ENCODE peak calls at places on chromosomes 1 and 21, in five cellular contexts. One of them, this sample, is unnamed.

GRCh38 chr1:167305705-167306277 is 85.1 kb downstream of the POU2F1 start:
- DNase-seq in astrocyte of the spinal cord: no peak
- DNase-seq in GM12865: no peak
- DNase-seq in CD8-positive, alpha-beta T cell: no peak
- DNase-seq in type B pancreatic cell: no peak
- DNase-seq in this sample: no peak

GRCh38 chr21:39867198-39867650 is at the start of gene PCP4:
- DNase-seq in astrocyte of the spinal cord: peak
- DNase-seq in CD8-positive, alpha-beta T cell: peak
- DNase-seq in type B pancreatic cell: no peak
- DNase-seq in GM12865: peak
- DNase-seq in this sample: peak

GRCh38 chr21:43662286-43662685 is 2.9 kb downstream of the RRP1B start:
- DNase-seq in CD8-positive, alpha-beta T cell: no peak
- DNase-seq in GM12865: no peak
- DNase-seq in astrocyte of the spinal cord: no peak
- DNase-seq in type B pancreatic cell: no peak
- DNase-seq in this sample: no peak

GRCh38 chr1:48532976-48533375 is 61.0 kb upstream of the SPATA6 start:
- DNase-seq in type B pancreatic cell: no peak
- DNase-seq in astrocyte of the spinal cord: no peak
- DNase-seq in GM12865: no peak
- DNase-seq in CD8-positive, alpha-beta T cell: no peak
- DNase-seq in this sample: no peak

GRCh38 chr1:165666152-165666551 is 32.2 kb downstream of the ALDH9A1 start:
- DNase-seq in GM12865: no peak
- DNase-seq in type B pancreatic cell: no peak
- DNase-seq in astrocyte of the spinal cord: no peak
- DNase-seq in CD8-positive, alpha-beta T cell: no peak
- DNase-seq in this sample: no peak

GRCh38 chr1:77536813-77537212 is 145.6 kb downstream of the ZZZ3 start:
- DNase-seq in type B pancreatic cell: no peak
- DNase-seq in GM12865: no peak
- DNase-seq in astrocyte of the spinal cord: peak
- DNase-seq in CD8-positive, alpha-beta T cell: no peak
- DNase-seq in this sample: no peak

GRCh38 chr1:151837197-151837596 is 2.4 kb downstream of the C2CD4D start:
- DNase-seq in astrocyte of the spinal cord: no peak
- DNase-seq in GM12865: no peak
- DNase-seq in type B pancreatic cell: no peak
- DNase-seq in CD8-positive, alpha-beta T cell: no peak
- DNase-seq in this sample: no peak

GRCh38 chr1:17502326-17502778 is 37.1 kb upstream of the ARHGEF10L start:
- DNase-seq in CD8-positive, alpha-beta T cell: peak
- DNase-seq in astrocyte of the spinal cord: peak
- DNase-seq in GM12865: peak
- DNase-seq in type B pancreatic cell: peak
- DNase-seq in this sample: peak

GRCh38 chr1:98119793-98120192 is 199.0 kb upstream of the DPYD start:
- DNase-seq in type B pancreatic cell: no peak
- DNase-seq in astrocyte of the spinal cord: peak
- DNase-seq in GM12865: peak
- DNase-seq in CD8-positive, alpha-beta T cell: no peak
- DNase-seq in this sample: peak

GRCh38 chr21:35113064-35113463 is 64.0 kb upstream of the RUNX1 start:
- DNase-seq in astrocyte of the spinal cord: no peak
- DNase-seq in type B pancreatic cell: no peak
- DNase-seq in GM12865: no peak
- DNase-seq in CD8-positive, alpha-beta T cell: no peak
- DNase-seq in this sample: no peak

GRCh38 chr1:157073944-157074685 is 25.5 kb downstream of the ETV3L start:
- DNase-seq in GM12865: peak
- DNase-seq in CD8-positive, alpha-beta T cell: peak
- DNase-seq in type B pancreatic cell: no peak
- DNase-seq in astrocyte of the spinal cord: peak
- DNase-seq in this sample: peak

GRCh38 chr1:25641931-25642611 is 25.5 kb downstream of the MAN1C1 start:
- DNase-seq in astrocyte of the spinal cord: peak
- DNase-seq in type B pancreatic cell: peak
- DNase-seq in CD8-positive, alpha-beta T cell: no peak
- DNase-seq in GM12865: peak
- DNase-seq in this sample: no peak

GRCh38 chr1:240350910-240351331 is 259.2 kb downstream of the FMN2 start:
- DNase-seq in astrocyte of the spinal cord: peak
- DNase-seq in type B pancreatic cell: no peak
- DNase-seq in GM12865: no peak
- DNase-seq in CD8-positive, alpha-beta T cell: no peak
- DNase-seq in this sample: no peak

GRCh38 chr1:151036356-151036755 is at the start of gene BNIPL:
- DNase-seq in type B pancreatic cell: no peak
- DNase-seq in CD8-positive, alpha-beta T cell: no peak
- DNase-seq in GM12865: no peak
- DNase-seq in astrocyte of the spinal cord: no peak
- DNase-seq in this sample: no peak

DNA sequence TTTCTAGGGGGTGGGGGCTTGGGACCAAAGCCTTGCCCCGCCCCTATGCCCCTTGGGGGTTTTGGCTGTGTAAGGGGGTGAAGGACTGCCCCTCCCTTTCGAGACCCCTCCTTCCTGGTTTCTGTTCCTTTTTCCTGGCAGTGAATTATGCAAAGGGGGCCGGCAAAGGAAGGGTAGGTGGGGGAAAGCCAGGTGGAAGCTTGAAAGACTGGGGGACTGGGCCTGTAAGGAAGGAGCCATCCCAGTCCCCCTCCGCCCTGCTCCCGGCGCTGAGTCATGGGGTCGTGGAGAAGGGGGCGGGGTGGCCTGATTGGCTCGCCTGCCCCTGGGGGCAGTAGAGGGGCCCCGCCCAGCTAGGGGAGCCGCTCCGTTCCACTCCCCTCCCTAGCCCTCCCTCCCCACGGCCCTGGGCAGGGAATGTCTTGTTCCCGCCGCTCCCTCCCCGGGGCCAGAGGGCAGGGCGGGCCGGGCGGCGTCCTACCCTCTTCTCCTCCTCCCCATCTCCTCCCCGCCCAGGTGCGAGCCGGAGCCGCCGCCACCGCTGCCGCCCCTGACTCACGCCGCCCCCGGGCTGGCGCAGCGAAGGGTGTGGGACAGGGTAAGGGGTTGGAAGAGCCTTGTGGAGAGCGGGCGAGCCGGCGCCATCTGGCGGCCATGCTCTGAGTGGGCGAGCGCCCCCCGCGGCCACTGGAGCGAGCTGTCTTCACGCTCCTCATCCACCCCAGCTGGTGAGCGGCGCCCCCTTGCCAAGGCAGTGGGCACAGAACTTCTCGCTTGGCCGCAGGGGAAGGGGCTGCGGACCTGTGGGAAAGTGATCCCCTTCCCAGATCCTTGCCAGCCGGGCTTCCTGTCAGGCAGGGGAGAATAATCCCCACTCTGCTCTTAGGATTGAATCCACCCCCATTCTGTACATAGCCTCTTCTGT is 14.7 kb downstream of the ZBTB7B start:
- DNase-seq in GM12865: peak
- DNase-seq in CD8-positive, alpha-beta T cell: peak
- DNase-seq in astrocyte of the spinal cord: peak
- DNase-seq in type B pancreatic cell: peak
- DNase-seq in this sample: peak
- TF ChIP-seq CTCF in GM12865: peak
- TF ChIP-seq CTCF in CD8-positive, alpha-beta T cell: peak
- TF ChIP-seq CTCF in astrocyte of the spinal cord: peak
- TF ChIP-seq CTCF in type B pancreatic cell: peak
- TF ChIP-seq CTCF in this sample: peak

GRCh38 chr1:67760030-67760821 is 73.0 kb downstream of the GNG12 start:
- DNase-seq in CD8-positive, alpha-beta T cell: peak
- DNase-seq in type B pancreatic cell: no peak
- DNase-seq in astrocyte of the spinal cord: peak
- DNase-seq in GM12865: peak
- DNase-seq in this sample: peak
- TF ChIP-seq CTCF in CD8-positive, alpha-beta T cell: peak
- TF ChIP-seq CTCF in type B pancreatic cell: peak
- TF ChIP-seq CTCF in astrocyte of the spinal cord: peak
- TF ChIP-seq CTCF in GM12865: peak
- TF ChIP-seq CTCF in this sample: peak

GRCh38 chr1:44572572-44572879 is 101.8 kb downstream of the TMEM53 start:
- DNase-seq in type B pancreatic cell: no peak
- DNase-seq in GM12865: no peak
- DNase-seq in CD8-positive, alpha-beta T cell: no peak
- DNase-seq in astrocyte of the spinal cord: no peak
- DNase-seq in this sample: no peak

GRCh38 chr1:44569491-44569890 is 104.8 kb downstream of the TMEM53 start:
- DNase-seq in GM12865: no peak
- DNase-seq in type B pancreatic cell: no peak
- DNase-seq in CD8-positive, alpha-beta T cell: no peak
- DNase-seq in astrocyte of the spinal cord: no peak
- DNase-seq in this sample: no peak

GRCh38 chr1:44576456-44577150 is 97.7 kb downstream of the TMEM53 start:
- DNase-seq in GM12865: no peak
- DNase-seq in CD8-positive, alpha-beta T cell: no peak
- DNase-seq in astrocyte of the spinal cord: peak
- DNase-seq in type B pancreatic cell: no peak
- DNase-seq in this sample: no peak

GRCh38 chr1:44568128-44568900 is 106.0 kb downstream of the TMEM53 start:
- DNase-seq in astrocyte of the spinal cord: no peak
- DNase-seq in CD8-positive, alpha-beta T cell: no peak
- DNase-seq in type B pancreatic cell: no peak
- DNase-seq in GM12865: no peak
- DNase-seq in this sample: no peak

DNA sequence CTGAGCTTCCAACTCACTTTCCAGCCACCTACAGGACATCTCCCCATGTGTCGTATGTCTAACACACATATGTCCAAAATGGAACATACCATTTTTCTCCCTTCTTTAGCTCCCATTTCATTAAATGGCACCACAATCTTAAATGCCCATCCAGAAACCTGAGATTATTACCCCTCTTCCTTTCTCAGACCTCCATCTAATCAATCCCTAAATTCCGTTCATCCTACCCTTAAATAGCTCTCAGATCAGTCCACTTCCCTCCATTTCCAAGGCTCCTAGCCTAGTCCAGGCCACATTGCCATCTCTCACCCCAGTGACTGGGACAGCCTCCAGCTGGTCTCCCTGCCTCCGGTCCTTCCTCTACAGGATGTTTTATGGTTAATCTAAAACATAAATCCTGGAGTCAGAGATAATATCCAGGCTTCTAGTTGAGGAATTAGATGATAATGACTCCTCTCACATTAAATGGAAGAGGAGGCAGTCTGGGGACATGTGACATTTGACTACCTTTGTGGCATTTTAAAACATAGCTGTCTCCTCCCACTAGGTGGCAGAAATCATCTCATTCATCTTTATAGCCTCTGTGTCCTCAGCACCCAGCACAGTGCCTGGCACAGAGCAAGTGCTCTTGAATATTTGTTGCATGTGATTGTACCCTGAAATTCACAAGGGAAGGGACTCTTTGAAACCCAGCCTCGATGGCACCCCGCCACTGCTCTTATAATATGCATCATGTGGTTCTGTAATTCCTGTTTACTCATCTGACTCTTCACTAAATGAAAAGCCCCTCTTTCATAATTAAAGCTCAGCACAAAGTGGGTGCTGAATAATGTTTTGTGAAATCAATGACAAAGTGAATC is 102.3 kb downstream of the TMEM53 start:
- DNase-seq in GM12865: peak
- DNase-seq in astrocyte of the spinal cord: no peak
- DNase-seq in type B pancreatic cell: no peak
- DNase-seq in CD8-positive, alpha-beta T cell: no peak
- DNase-seq in this sample: no peak
- TF ChIP-seq CTCF in GM12865: peak
- TF ChIP-seq CTCF in astrocyte of the spinal cord: peak
- TF ChIP-seq CTCF in type B pancreatic cell: peak
- TF ChIP-seq CTCF in CD8-positive, alpha-beta T cell: peak
- TF ChIP-seq CTCF in this sample: peak

GRCh38 chr1:218164111-218164929 is 120.8 kb upstream of the RRP15 start:
- DNase-seq in GM12865: peak
- DNase-seq in CD8-positive, alpha-beta T cell: no peak
- DNase-seq in astrocyte of the spinal cord: peak
- DNase-seq in type B pancreatic cell: peak
- DNase-seq in this sample: peak
- TF ChIP-seq CTCF in GM12865: no peak
- TF ChIP-seq CTCF in CD8-positive, alpha-beta T cell: no peak
- TF ChIP-seq CTCF in astrocyte of the spinal cord: no peak
- TF ChIP-seq CTCF in type B pancreatic cell: peak
- TF ChIP-seq CTCF in this sample: peak

GRCh38 chr1:112955678-112956502 is at the start of gene SLC16A1:
- DNase-seq in type B pancreatic cell: peak
- DNase-seq in GM12865: peak
- DNase-seq in CD8-positive, alpha-beta T cell: peak
- DNase-seq in astrocyte of the spinal cord: peak
- DNase-seq in this sample: peak
- TF ChIP-seq CTCF in type B pancreatic cell: peak
- TF ChIP-seq CTCF in GM12865: peak
- TF ChIP-seq CTCF in CD8-positive, alpha-beta T cell: no peak
- TF ChIP-seq CTCF in astrocyte of the spinal cord: peak
- TF ChIP-seq CTCF in this sample: no peak

This sample was measured in nephron progenitor cell.